ENCODE peak calls at places on chromosomes 3 and 15, in seven cellular contexts. One of them, this sample, is unnamed.

GRCh38 chr15:88896339-88897033 is 1.1 kb upstream of the HAPLN3 start:
- DNase-seq in IMR-90: no peak
- DNase-seq in neural progenitor cell: peak; percentile 54
- DNase-seq in aorta: no peak
- DNase-seq in mucosa of descending colon: no peak
- DNase-seq in adipocyte: no peak
- DNase-seq in A549: no peak
- DNase-seq in this sample: no peak

GRCh38 chr15:66535056-66535455 is 29.9 kb downstream of the ZWILCH start:
- DNase-seq in IMR-90: no peak
- DNase-seq in neural progenitor cell: no peak
- DNase-seq in aorta: no peak
- DNase-seq in mucosa of descending colon: no peak
- DNase-seq in adipocyte: no peak
- DNase-seq in A549: no peak
- DNase-seq in this sample: no peak

GRCh38 chr15:43511012-43511885 is 6.2 kb upstream of the MAP1A start:
- DNase-seq in IMR-90: no peak
- DNase-seq in neural progenitor cell: peak; percentile 61
- DNase-seq in aorta: no peak
- DNase-seq in mucosa of descending colon: peak; percentile 44
- DNase-seq in adipocyte: peak; percentile 58
- DNase-seq in A549: peak; percentile 38
- DNase-seq in this sample: peak; percentile 63

GRCh38 chr3:107794664-107795443 is 272.1 kb downstream of the BBX start:
- DNase-seq in IMR-90: peak; percentile 4
- DNase-seq in neural progenitor cell: no peak
- DNase-seq in aorta: no peak
- DNase-seq in mucosa of descending colon: no peak
- DNase-seq in adipocyte: peak; percentile 17
- DNase-seq in A549: no peak
- DNase-seq in this sample: no peak

GRCh38 chr3:142275856-142276255 is 50.5 kb upstream of the GK5 start:
- DNase-seq in IMR-90: peak; percentile 96
- DNase-seq in neural progenitor cell: no peak
- DNase-seq in aorta: no peak
- DNase-seq in mucosa of descending colon: no peak
- DNase-seq in adipocyte: peak; percentile 88
- DNase-seq in A549: no peak
- DNase-seq in this sample: no peak

GRCh38 chr15:45550436-45550835 is 27.9 kb upstream of the SLC30A4 start:
- DNase-seq in IMR-90: peak; percentile 47
- DNase-seq in neural progenitor cell: no peak
- DNase-seq in aorta: no peak
- DNase-seq in mucosa of descending colon: no peak
- DNase-seq in adipocyte: peak; percentile 43
- DNase-seq in A549: no peak
- DNase-seq in this sample: no peak

GRCh38 chr3:13135251-13135810 is 62.1 kb upstream of the IQSEC1 start:
- DNase-seq in IMR-90: no peak
- DNase-seq in neural progenitor cell: no peak
- DNase-seq in aorta: peak; percentile 62
- DNase-seq in mucosa of descending colon: no peak
- DNase-seq in adipocyte: no peak
- DNase-seq in A549: no peak
- DNase-seq in this sample: peak; percentile 24

GRCh38 chr15:84883916-84884781 is at the start of gene SLC28A1:
- DNase-seq in IMR-90: no peak
- DNase-seq in neural progenitor cell: no peak
- DNase-seq in aorta: peak; percentile 76
- DNase-seq in mucosa of descending colon: no peak
- DNase-seq in adipocyte: no peak
- DNase-seq in A549: no peak
- DNase-seq in this sample: no peak

GRCh38 chr3:49171775-49172500 is 540 bp downstream of the KLHDC8B start:
- DNase-seq in IMR-90: no peak
- DNase-seq in neural progenitor cell: no peak
- DNase-seq in aorta: no peak
- DNase-seq in mucosa of descending colon: no peak
- DNase-seq in adipocyte: no peak
- DNase-seq in A549: no peak
- DNase-seq in this sample: no peak

GRCh38 chr3:24829632-24830229 is 335.1 kb upstream of the THRB start:
- DNase-seq in IMR-90: no peak
- DNase-seq in neural progenitor cell: peak; percentile 72
- DNase-seq in aorta: peak; percentile 73
- DNase-seq in mucosa of descending colon: peak; percentile 50
- DNase-seq in adipocyte: peak; percentile 33
- DNase-seq in A549: peak; percentile 12
- DNase-seq in this sample: no peak

GRCh38 chr3:139640456-139640855 is 37.3 kb downstream of the NMNAT3 start:
- DNase-seq in IMR-90: no peak
- DNase-seq in neural progenitor cell: no peak
- DNase-seq in aorta: no peak
- DNase-seq in mucosa of descending colon: no peak
- DNase-seq in adipocyte: no peak
- DNase-seq in A549: no peak
- DNase-seq in this sample: no peak

DNA sequence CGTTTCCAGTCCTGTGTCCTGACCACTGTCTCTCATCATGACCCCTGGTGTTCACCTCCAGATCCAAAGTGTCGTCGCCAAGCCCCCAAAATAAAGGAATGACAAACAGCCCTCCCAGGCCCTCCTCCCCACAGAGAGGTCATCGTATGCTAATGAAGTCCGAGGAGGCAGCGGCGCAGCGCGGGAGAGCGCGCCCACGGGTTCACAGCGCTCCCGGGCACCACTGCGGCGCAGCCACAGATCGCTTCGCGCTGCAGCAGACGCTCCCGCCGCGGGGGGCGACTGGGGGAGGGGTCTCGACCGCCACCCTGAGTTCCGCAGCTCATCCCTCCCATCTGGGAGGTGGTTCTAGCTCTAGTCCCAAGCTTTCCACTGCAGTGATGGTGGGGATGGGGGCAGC is 1.3 kb downstream of the DGKG start:
- DNase-seq in IMR-90: no peak
- DNase-seq in neural progenitor cell: peak; percentile 70
- DNase-seq in aorta: peak; percentile 81
- DNase-seq in mucosa of descending colon: no peak
- DNase-seq in adipocyte: no peak
- DNase-seq in A549: no peak
- DNase-seq in this sample: no peak
- H3K4me3 ChIP-seq in IMR-90: no peak overlapping the region
- H3K4me3 ChIP-seq in neural progenitor cell: peak overlapping the region; percentile 63
- H3K4me3 ChIP-seq in aorta: peak overlapping the region; percentile 36
- H3K4me3 ChIP-seq in mucosa of descending colon: no peak overlapping the region
- H3K4me3 ChIP-seq in adipocyte: peak overlapping the region; percentile 71
- H3K4me3 ChIP-seq in A549: no peak overlapping the region
- H3K4me3 ChIP-seq in this sample: no peak overlapping the region

GRCh38 chr15:57485869-57486268 is 105.8 kb upstream of the MYZAP start:
- DNase-seq in IMR-90: peak; percentile 83
- DNase-seq in neural progenitor cell: no peak
- DNase-seq in aorta: peak; percentile 86
- DNase-seq in mucosa of descending colon: no peak
- DNase-seq in adipocyte: peak; percentile 40
- DNase-seq in A549: peak; percentile 95
- DNase-seq in this sample: peak; percentile 81
- H3K4me1 ChIP-seq in IMR-90: peaks cover 8% of the 10 kb centered on the region
- H3K4me1 ChIP-seq in neural progenitor cell: no peaks in the 10 kb centered on the region
- H3K4me1 ChIP-seq in aorta: no peaks in the 10 kb centered on the region
- H3K4me1 ChIP-seq in mucosa of descending colon: no peaks in the 10 kb centered on the region
- H3K4me1 ChIP-seq in adipocyte: no peaks in the 10 kb centered on the region
- H3K4me1 ChIP-seq in A549: peaks cover 20% of the 10 kb centered on the region
- H3K4me1 ChIP-seq in this sample: peaks cover 26% of the 10 kb centered on the region

GRCh38 chr3:1048558-1048957 is 44.3 kb upstream of the CNTN6 start:
- DNase-seq in IMR-90: no peak
- DNase-seq in neural progenitor cell: no peak
- DNase-seq in aorta: no peak
- DNase-seq in mucosa of descending colon: no peak
- DNase-seq in adipocyte: no peak
- DNase-seq in A549: no peak
- DNase-seq in this sample: no peak
- H3K9me3 ChIP-seq in IMR-90: no peaks in the 10 kb centered on the region
- H3K9me3 ChIP-seq in neural progenitor cell: peaks cover 3% of the 10 kb centered on the region
- H3K9me3 ChIP-seq in aorta: no peaks in the 10 kb centered on the region
- H3K9me3 ChIP-seq in mucosa of descending colon: peaks cover 9% of the 10 kb centered on the region
- H3K9me3 ChIP-seq in adipocyte: peaks cover 16% of the 10 kb centered on the region
- H3K9me3 ChIP-seq in A549: peaks cover 4% of the 10 kb centered on the region
- H3K9me3 ChIP-seq in this sample: no peaks in the 10 kb centered on the region

GRCh38 chr3:150760431-150761200 is 2.4 kb downstream of the SIAH2 start:
- DNase-seq in IMR-90: no peak
- DNase-seq in neural progenitor cell: no peak
- DNase-seq in aorta: no peak
- DNase-seq in mucosa of descending colon: no peak
- DNase-seq in adipocyte: peak; percentile 53
- DNase-seq in A549: no peak
- DNase-seq in this sample: no peak
- H3K4me3 ChIP-seq in IMR-90: peak overlapping the region; percentile 98
- H3K4me3 ChIP-seq in neural progenitor cell: peak overlapping the region; percentile 58
- H3K4me3 ChIP-seq in aorta: peak overlapping the region; percentile 78
- H3K4me3 ChIP-seq in mucosa of descending colon: no peak overlapping the region
- H3K4me3 ChIP-seq in adipocyte: peak overlapping the region; percentile 95
- H3K4me3 ChIP-seq in A549: peak overlapping the region; percentile 96
- H3K4me3 ChIP-seq in this sample: no peak overlapping the region

GRCh38 chr3:184333700-184334099 is 3.7 kb upstream of the FAM131A start:
- DNase-seq in IMR-90: no peak
- DNase-seq in neural progenitor cell: no peak
- DNase-seq in aorta: no peak
- DNase-seq in mucosa of descending colon: peak; percentile 17
- DNase-seq in adipocyte: no peak
- DNase-seq in A549: no peak
- DNase-seq in this sample: no peak
- H3K4me1 ChIP-seq in IMR-90: peaks cover 33% of the 10 kb centered on the region
- H3K4me1 ChIP-seq in neural progenitor cell: peaks cover 16% of the 10 kb centered on the region
- H3K4me1 ChIP-seq in aorta: no peaks in the 10 kb centered on the region
- H3K4me1 ChIP-seq in mucosa of descending colon: peaks cover 17% of the 10 kb centered on the region
- H3K4me1 ChIP-seq in adipocyte: peaks cover 45% of the 10 kb centered on the region
- H3K4me1 ChIP-seq in A549: peaks cover 54% of the 10 kb centered on the region
- H3K4me1 ChIP-seq in this sample: no peaks in the 10 kb centered on the region

GRCh38 chr15:20356444-20357138 is 185.0 kb downstream of the GOLGA6L6 start:
- DNase-seq in IMR-90: no peak
- DNase-seq in neural progenitor cell: no peak
- DNase-seq in aorta: peak; percentile 84
- DNase-seq in mucosa of descending colon: peak; percentile 65
- DNase-seq in adipocyte: peak; percentile 52
- DNase-seq in A549: peak; percentile 80
- DNase-seq in this sample: peak; percentile 84
- H3K9me3 ChIP-seq in IMR-90: peaks cover 66% of the 10 kb centered on the region
- H3K9me3 ChIP-seq in neural progenitor cell: peaks cover 82% of the 10 kb centered on the region
- H3K9me3 ChIP-seq in aorta: peaks cover 2% of the 10 kb centered on the region
- H3K9me3 ChIP-seq in mucosa of descending colon: peaks cover 73% of the 10 kb centered on the region
- H3K9me3 ChIP-seq in adipocyte: no peaks in the 10 kb centered on the region
- H3K9me3 ChIP-seq in A549: peaks cover 9% of the 10 kb centered on the region
- H3K9me3 ChIP-seq in this sample: no peaks in the 10 kb centered on the region

GRCh38 chr15:96201696-96202095 is 128.8 kb upstream of the NR2F2 start:
- DNase-seq in IMR-90: no peak
- DNase-seq in neural progenitor cell: no peak
- DNase-seq in aorta: no peak
- DNase-seq in mucosa of descending colon: no peak
- DNase-seq in adipocyte: no peak
- DNase-seq in A549: no peak
- DNase-seq in this sample: no peak
- H3K4me3 ChIP-seq in IMR-90: no peak overlapping the region
- H3K4me3 ChIP-seq in neural progenitor cell: no peak overlapping the region
- H3K4me3 ChIP-seq in aorta: no peak overlapping the region
- H3K4me3 ChIP-seq in mucosa of descending colon: no peak overlapping the region
- H3K4me3 ChIP-seq in adipocyte: no peak overlapping the region
- H3K4me3 ChIP-seq in A549: no peak overlapping the region
- H3K4me3 ChIP-seq in this sample: no peak overlapping the region

This sample was measured in Caco-2.